ENCODE peak calls at places on chromosome 10, in four cellular contexts. One of them, this sample, is unnamed.

GRCh38 chr10:94092848-94093247 is 99.1 kb downstream of the PLCE1 start:
- DNase-seq in colonic mucosa: no peak
- DNase-seq in GM23248: peak
- DNase-seq in H9: no peak
- DNase-seq in this sample: no peak

GRCh38 chr10:17024461-17024860 is 105.2 kb downstream of the CUBN start:
- DNase-seq in colonic mucosa: no peak
- DNase-seq in GM23248: no peak
- DNase-seq in H9: no peak
- DNase-seq in this sample: no peak

GRCh38 chr10:63711866-63712716 is 190.9 kb downstream of the REEP3 start:
- DNase-seq in colonic mucosa: peak
- DNase-seq in GM23248: peak
- DNase-seq in H9: no peak
- DNase-seq in this sample: peak

GRCh38 chr10:43249962-43250624 is 16.8 kb downstream of the RASGEF1A start:
- DNase-seq in colonic mucosa: no peak
- DNase-seq in GM23248: no peak
- DNase-seq in H9: peak
- DNase-seq in this sample: peak

GRCh38 chr10:113959383-113959760 is 84.3 kb upstream of the ADRB1 start:
- DNase-seq in colonic mucosa: peak
- DNase-seq in GM23248: peak
- DNase-seq in H9: no peak
- DNase-seq in this sample: no peak

GRCh38 chr10:5196613-5197234 is at the start of gene AKR1C4:
- DNase-seq in colonic mucosa: no peak
- DNase-seq in GM23248: no peak
- DNase-seq in H9: no peak
- DNase-seq in this sample: no peak

GRCh38 chr10:63666836-63667383 is 145.7 kb downstream of the REEP3 start:
- DNase-seq in colonic mucosa: no peak
- DNase-seq in GM23248: peak
- DNase-seq in H9: no peak
- DNase-seq in this sample: no peak

GRCh38 chr10:76631054-76631453 is 1006.6 kb downstream of the KCNMA1 start:
- DNase-seq in colonic mucosa: no peak
- DNase-seq in GM23248: no peak
- DNase-seq in H9: no peak
- DNase-seq in this sample: no peak

GRCh38 chr10:11035318-11035920 is 17.7 kb downstream of the CELF2 start:
- DNase-seq in colonic mucosa: peak
- DNase-seq in GM23248: peak
- DNase-seq in H9: peak
- DNase-seq in this sample: peak

GRCh38 chr10:73908853-73909611 is 1.9 kb upstream of the PLAU start:
- DNase-seq in colonic mucosa: peak
- DNase-seq in GM23248: peak
- DNase-seq in H9: no peak
- DNase-seq in this sample: peak

GRCh38 chr10:5446390-5446926 is 34.1 kb downstream of the NET1 start:
- DNase-seq in colonic mucosa: peak
- DNase-seq in GM23248: peak
- DNase-seq in H9: peak
- DNase-seq in this sample: peak

GRCh38 chr10:91080776-91081175 is 139.7 kb upstream of the PCGF5 start:
- DNase-seq in colonic mucosa: no peak
- DNase-seq in GM23248: no peak
- DNase-seq in H9: no peak
- DNase-seq in this sample: no peak

GRCh38 chr10:110487411-110488123 is 10.1 kb upstream of the DUSP5 start:
- DNase-seq in colonic mucosa: no peak
- DNase-seq in GM23248: no peak
- DNase-seq in H9: peak
- DNase-seq in this sample: peak

GRCh38 chr10:34539533-34540315 is 275.4 kb downstream of the PARD3 start:
- DNase-seq in colonic mucosa: peak
- DNase-seq in GM23248: peak
- DNase-seq in H9: no peak
- DNase-seq in this sample: no peak

GRCh38 chr10:92847185-92847864 is 995 bp upstream of the EXOC6 start:
- DNase-seq in colonic mucosa: no peak
- DNase-seq in GM23248: peak
- DNase-seq in H9: no peak
- DNase-seq in this sample: no peak

GRCh38 chr10:130377986-130378545 is 241.9 kb downstream of the GLRX3 start:
- DNase-seq in colonic mucosa: no peak
- DNase-seq in GM23248: no peak
- DNase-seq in H9: no peak
- DNase-seq in this sample: no peak

GRCh38 chr10:4051011-4051407 is 266.0 kb upstream of the KLF6 start:
- DNase-seq in colonic mucosa: no peak
- DNase-seq in GM23248: peak
- DNase-seq in H9: no peak
- DNase-seq in this sample: no peak

GRCh38 chr10:77456414-77456813 is 181.2 kb downstream of the KCNMA1 start:
- DNase-seq in colonic mucosa: peak
- DNase-seq in GM23248: no peak
- DNase-seq in H9: no peak
- DNase-seq in this sample: no peak

GRCh38 chr10:70536196-70536920 is 57.8 kb downstream of the PALD1 start:
- DNase-seq in colonic mucosa: no peak
- DNase-seq in GM23248: no peak
- DNase-seq in H9: no peak
- DNase-seq in this sample: peak

GRCh38 chr10:35388197-35388596 is 51.9 kb downstream of the CCNY start:
- DNase-seq in colonic mucosa: no peak
- DNase-seq in GM23248: no peak
- DNase-seq in H9: no peak
- DNase-seq in this sample: no peak

GRCh38 chr10:5564537-5565204 is 39.9 kb downstream of the CALML3 start:
- DNase-seq in colonic mucosa: no peak
- DNase-seq in GM23248: no peak
- DNase-seq in H9: no peak
- DNase-seq in this sample: no peak

GRCh38 chr10:64071218-64071617 is 550.0 kb downstream of the REEP3 start:
- DNase-seq in colonic mucosa: no peak
- DNase-seq in GM23248: no peak
- DNase-seq in H9: no peak
- DNase-seq in this sample: no peak

GRCh38 chr10:69742928-69743602 is 58.6 kb upstream of the COL13A1 start:
- DNase-seq in colonic mucosa: peak
- DNase-seq in GM23248: peak
- DNase-seq in H9: peak
- DNase-seq in this sample: peak

GRCh38 chr10:4678023-4678950 is 147.7 kb upstream of the AKR1E2 start:
- DNase-seq in colonic mucosa: no peak
- DNase-seq in GM23248: peak
- DNase-seq in H9: no peak
- DNase-seq in this sample: no peak

GRCh38 chr10:127920319-127921074 is 13.6 kb downstream of the PTPRE start:
- DNase-seq in colonic mucosa: no peak
- DNase-seq in GM23248: peak
- DNase-seq in H9: no peak
- DNase-seq in this sample: no peak

GRCh38 chr10:118423800-118424479 is 81.8 kb upstream of the FAM204A start:
- DNase-seq in colonic mucosa: peak
- DNase-seq in GM23248: peak
- DNase-seq in H9: peak
- DNase-seq in this sample: peak

GRCh38 chr10:50613150-50613549 is 10.6 kb downstream of the SGMS1 start:
- DNase-seq in colonic mucosa: no peak
- DNase-seq in GM23248: no peak
- DNase-seq in H9: no peak
- DNase-seq in this sample: no peak

GRCh38 chr10:132364594-132364970 is 32.4 kb upstream of the PWWP2B start:
- DNase-seq in colonic mucosa: no peak
- DNase-seq in GM23248: peak
- DNase-seq in H9: no peak
- DNase-seq in this sample: no peak

DNA sequence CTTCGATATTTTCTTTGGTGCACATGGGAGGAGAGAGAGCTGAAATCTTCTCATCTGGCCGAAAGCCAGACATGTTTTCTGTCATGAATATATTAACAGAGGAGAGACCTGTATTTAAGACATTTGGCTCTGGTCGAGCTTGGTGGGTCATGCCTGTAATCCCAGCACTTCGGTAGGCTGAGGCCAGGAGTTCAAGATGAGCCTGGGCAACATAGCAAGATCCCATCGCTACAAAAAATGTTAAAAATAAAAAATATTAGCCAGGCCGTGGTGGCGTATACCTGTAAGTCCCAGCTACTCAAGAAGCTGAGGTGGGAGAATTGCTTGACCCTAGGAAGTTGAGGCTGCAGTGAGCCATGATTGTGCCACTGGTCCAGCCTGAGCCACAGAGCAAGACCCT is 21.9 kb upstream of the GATA3 start:
- DNase-seq in colonic mucosa: no peak
- DNase-seq in GM23248: no peak
- DNase-seq in H9: no peak
- DNase-seq in this sample: no peak
- H3K9ac ChIP-seq in colonic mucosa: no peak
- H3K9ac ChIP-seq in GM23248: no peak
- H3K9ac ChIP-seq in H9: no peak
- H3K9ac ChIP-seq in this sample: no peak

DNA sequence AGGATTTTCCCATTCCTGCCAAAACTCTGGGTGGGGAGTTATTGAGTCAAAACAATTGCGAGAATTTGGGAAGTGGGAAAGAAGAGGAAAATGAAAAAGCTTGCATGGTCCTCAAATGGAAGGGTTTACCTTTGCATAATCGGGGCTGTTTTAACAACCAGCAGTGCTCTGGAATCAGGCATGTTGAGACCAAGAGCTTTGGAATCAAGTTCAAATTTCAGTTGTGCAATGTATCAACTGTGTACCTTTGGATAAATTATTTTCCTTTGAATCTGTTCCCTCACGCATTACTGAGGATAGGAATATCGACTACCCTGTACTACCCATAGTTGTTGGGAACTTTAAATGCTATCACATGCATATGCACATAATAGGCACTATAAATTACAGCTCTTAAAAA is 205.5 kb downstream of the JCAD start:
- DNase-seq in colonic mucosa: no peak
- DNase-seq in GM23248: no peak
- DNase-seq in H9: no peak
- DNase-seq in this sample: no peak
- H3K9ac ChIP-seq in colonic mucosa: no peak
- H3K9ac ChIP-seq in GM23248: no peak
- H3K9ac ChIP-seq in H9: no peak
- H3K9ac ChIP-seq in this sample: no peak

GRCh38 chr10:26067680-26068079 is 133.7 kb downstream of the MYO3A start:
- DNase-seq in colonic mucosa: no peak
- DNase-seq in GM23248: no peak
- DNase-seq in H9: no peak
- DNase-seq in this sample: no peak
- H3K9ac ChIP-seq in colonic mucosa: no peak
- H3K9ac ChIP-seq in GM23248: no peak
- H3K9ac ChIP-seq in H9: no peak
- H3K9ac ChIP-seq in this sample: no peak

GRCh38 chr10:13685885-13686284 is 99.1 kb downstream of the PRPF18 start:
- DNase-seq in colonic mucosa: no peak
- DNase-seq in GM23248: no peak
- DNase-seq in H9: no peak
- DNase-seq in this sample: no peak

GRCh38 chr10:13683017-13683416 is 96.3 kb downstream of the PRPF18 start:
- DNase-seq in colonic mucosa: no peak
- DNase-seq in GM23248: no peak
- DNase-seq in H9: no peak
- DNase-seq in this sample: no peak

GRCh38 chr10:13684813-13685511 is 98.2 kb downstream of the PRPF18 start:
- DNase-seq in colonic mucosa: no peak
- DNase-seq in GM23248: peak
- DNase-seq in H9: no peak
- DNase-seq in this sample: no peak

GRCh38 chr10:13686331-13686752 is 99.6 kb downstream of the PRPF18 start:
- DNase-seq in colonic mucosa: no peak
- DNase-seq in GM23248: no peak
- DNase-seq in H9: no peak
- DNase-seq in this sample: no peak

GRCh38 chr10:13684252-13684791 is 97.6 kb downstream of the PRPF18 start:
- DNase-seq in colonic mucosa: peak
- DNase-seq in GM23248: peak
- DNase-seq in H9: no peak
- DNase-seq in this sample: no peak
- H3K9ac ChIP-seq in colonic mucosa: no peak
- H3K9ac ChIP-seq in GM23248: peak
- H3K9ac ChIP-seq in H9: no peak
- H3K9ac ChIP-seq in this sample: no peak

GRCh38 chr10:117365612-117366011 is 9.6 kb downstream of the PDZD8 start:
- DNase-seq in colonic mucosa: no peak
- DNase-seq in GM23248: no peak
- DNase-seq in H9: no peak
- DNase-seq in this sample: no peak
- H3K9ac ChIP-seq in colonic mucosa: peak
- H3K9ac ChIP-seq in GM23248: no peak
- H3K9ac ChIP-seq in H9: no peak
- H3K9ac ChIP-seq in this sample: no peak

GRCh38 chr10:48523212-48523819 is 81.6 kb downstream of the ARHGAP22 start:
- DNase-seq in colonic mucosa: no peak
- DNase-seq in GM23248: peak
- DNase-seq in H9: peak
- DNase-seq in this sample: peak
- H3K9ac ChIP-seq in colonic mucosa: no peak
- H3K9ac ChIP-seq in GM23248: peak
- H3K9ac ChIP-seq in H9: no peak
- H3K9ac ChIP-seq in this sample: peak

This sample was measured in mesendoderm.